ENCODE peak calls at places on chromosomes 5 and 9, in nine cellular contexts. I is psoas muscle; L is stomach; Q is CD8-positive, alpha-beta memory T cell; N is uterus; G is NT2/D1; W is fibroblast of lung; C is heart left ventricle; B is astrocyte. H is an unnamed sample. For H3K4me1 and H3K36me3, the result is how much of the 10 kb centered on the place peaks cover.

GRCh38 chr9:75148551-75148950 is 60.2 kb downstream of the OSTF1 start:
- DNase-seq in Q (no peak), C (no peak), N (no peak), B (peak), W (peak), L (no peak), I (no peak), G (no peak), H (peak)

GRCh38 chr5:157481255-157481654 is 21.2 kb downstream of the NIPAL4 start:
- DNase-seq in W (no peak), G (no peak), C (no peak), I (no peak), L (no peak), B (no peak), Q (no peak), N (no peak), H (no peak)

GRCh38 chr9:27247756-27248155 is 49.2 kb downstream of the EQTN start:
- DNase-seq in C (no peak), Q (no peak), W (peak), L (peak), G (peak), I (no peak), N (no peak), B (peak), H (no peak)

GRCh38 chr5:157143127-157143959 is 678 bp upstream of the MED7 start:
- DNase-seq in Q (peak), N (peak), B (no peak), L (peak), I (peak), W (peak), G (no peak), C (peak), H (no peak)

GRCh38 chr5:69364850-69365249 is 4.5 kb downstream of the AK6 start:
- DNase-seq in I (no peak), Q (no peak), N (no peak), W (no peak), L (no peak), C (no peak), G (no peak), B (peak), H (no peak)

GRCh38 chr9:27117489-27118135 is 8.6 kb downstream of the TEK start:
- DNase-seq in N (peak), G (no peak), C (peak), L (peak), Q (no peak), I (peak), W (peak), B (peak), H (no peak)

GRCh38 chr5:151222769-151223446 is 984 bp downstream of the CCDC69 start:
- DNase-seq in I (peak), Q (peak), L (no peak), N (peak), C (peak), G (no peak), B (no peak), W (no peak), H (peak)

GRCh38 chr9:114156311-114156657 is 947 bp downstream of the COL27A1 start:
- DNase-seq in B (no peak), L (peak), N (no peak), G (no peak), C (no peak), Q (no peak), W (no peak), I (no peak), H (peak)

GRCh38 chr9:806285-807156 is 35.0 kb upstream of the DMRT1 start:
- DNase-seq in C (no peak), N (no peak), G (peak), W (peak), B (no peak), L (no peak), I (no peak), Q (no peak), H (peak)

GRCh38 chr9:133945314-133945975 is 46.7 kb downstream of the VAV2 start:
- DNase-seq in Q (no peak), W (no peak), G (no peak), I (peak), C (no peak), B (no peak), L (no peak), N (no peak), H (no peak)

GRCh38 chr5:78670870-78671269 is 22.3 kb upstream of the LHFPL2 start:
- DNase-seq in C (no peak), B (no peak), W (no peak), I (no peak), L (no peak), N (no peak), G (no peak), Q (no peak), H (no peak)

GRCh38 chr5:160030631-160031377 is 21.9 kb downstream of the TTC1 start:
- DNase-seq in Q (no peak), G (no peak), L (no peak), C (no peak), W (peak), I (no peak), N (no peak), B (peak), H (no peak)

GRCh38 chr5:1092122-1092521 is 19.7 kb downstream of the SLC12A7 start:
- DNase-seq in I (no peak), L (no peak), B (no peak), Q (no peak), C (no peak), N (no peak), G (no peak), W (no peak), H (no peak)

GRCh38 chr5:68012429-68012828 is 203.1 kb upstream of the PIK3R1 start:
- DNase-seq in L (no peak), W (peak), I (no peak), N (no peak), C (no peak), B (peak), Q (no peak), G (no peak), H (no peak)

GRCh38 chr5:31194458-31194808 is 947 bp downstream of the CDH6 start:
- DNase-seq in L (no peak), W (peak), G (no peak), Q (no peak), N (no peak), I (no peak), B (no peak), C (no peak), H (no peak)

GRCh38 chr5:52491071-52491828 is 296.5 kb upstream of the ITGA1 start:
- DNase-seq in G (no peak), L (no peak), N (no peak), B (no peak), W (no peak), Q (no peak), I (no peak), C (no peak), H (no peak)

GRCh38 chr9:121883281-121884056 is 209.6 kb downstream of the TTLL11 start:
- DNase-seq in C (no peak), Q (no peak), B (no peak), N (no peak), W (peak), G (no peak), L (no peak), I (no peak), H (no peak)

GRCh38 chr9:3526166-3526902 is 533 bp upstream of the RFX3 start:
- DNase-seq in N (peak), B (peak), L (peak), W (peak), Q (peak), C (peak), G (peak), I (peak), H (peak)

GRCh38 chr9:115923903-115924668 is 229.5 kb upstream of the PAPPA start:
- DNase-seq in L (no peak), G (no peak), I (no peak), N (no peak), Q (no peak), C (peak), B (peak), W (peak), H (no peak)

GRCh38 chr5:1564824-1565736 is 41.3 kb upstream of the LPCAT1 start:
- DNase-seq in C (no peak), G (no peak), W (no peak), B (no peak), L (peak), I (no peak), Q (no peak), N (no peak), H (no peak)

GRCh38 chr9:78973906-78974305 is 597.9 kb upstream of the TLE4 start:
- DNase-seq in I (no peak), B (peak), C (no peak), Q (no peak), L (no peak), N (no peak), G (no peak), W (peak), H (no peak)

GRCh38 chr5:145718956-145719355 is 116.2 kb downstream of the PRELID2 start:
- DNase-seq in G (no peak), Q (no peak), L (no peak), N (no peak), B (peak), I (no peak), W (peak), C (no peak), H (no peak)

GRCh38 chr9:131899248-131899882 is 159.5 kb upstream of the RAPGEF1 start:
- DNase-seq in L (no peak), G (no peak), W (no peak), Q (no peak), I (no peak), N (no peak), C (no peak), B (no peak), H (no peak)

GRCh38 chr5:10577371-10578291 is 13.8 kb downstream of the ANKRD33B start:
- DNase-seq in C (peak), L (no peak), N (no peak), G (no peak), W (peak), B (no peak), I (peak), Q (no peak), H (no peak)

GRCh38 chr9:132099741-132100407 is 20.2 kb upstream of the MED27 start:
- DNase-seq in L (no peak), B (no peak), C (no peak), G (no peak), Q (no peak), N (no peak), I (no peak), W (peak), H (no peak)

GRCh38 chr9:34387239-34387638 is 10.5 kb upstream of the MYORG start:
- DNase-seq in B (no peak), L (no peak), W (no peak), N (no peak), C (no peak), I (no peak), Q (no peak), G (no peak), H (no peak)

GRCh38 chr5:116536279-116537161 is 38.1 kb downstream of the SEMA6A start:
- DNase-seq in I (no peak), C (no peak), B (no peak), N (no peak), Q (no peak), G (no peak), L (no peak), W (no peak), H (no peak)

GRCh38 chr9:106932178-106932577 is 69.2 kb downstream of the ZNF462 start:
- DNase-seq in L (no peak), N (no peak), G (no peak), I (no peak), W (no peak), Q (no peak), C (no peak), B (no peak), H (no peak)

GRCh38 chr5:10579537-10580521 is 16.0 kb downstream of the ANKRD33B start:
- DNase-seq in N (no peak), W (no peak), G (no peak), C (no peak), B (no peak), L (no peak), Q (no peak), I (no peak), H (no peak)

GRCh38 chr9:27950382-27950781 is 377.1 kb upstream of the C9orf72 start:
- DNase-seq in C (no peak), N (no peak), I (no peak), G (no peak), Q (no peak), L (no peak), W (no peak), B (no peak), H (no peak)

GRCh38 chr9:78680196-78680595 is 383.3 kb downstream of the PSAT1 start:
- DNase-seq in G (no peak), L (no peak), C (no peak), N (no peak), B (no peak), W (no peak), Q (no peak), I (no peak), H (no peak)

GRCh38 chr9:121278535-121279169 is 10.7 kb downstream of the GSN start:
- DNase-seq in I (peak), W (peak), N (peak), L (peak), B (peak), C (peak), Q (no peak), G (no peak), H (peak)

GRCh38 chr9:109972026-109973005 is 192.3 kb downstream of the PALM2AKAP2 start:
- DNase-seq in Q (no peak), I (no peak), G (no peak), B (no peak), C (no peak), W (no peak), L (no peak), N (no peak), H (no peak)

GRCh38 chr9:129708799-129709198 is 43.4 kb downstream of the PRRX2 start:
- DNase-seq in W (no peak), G (no peak), N (no peak), B (no peak), Q (no peak), L (no peak), I (no peak), C (no peak), H (no peak)

GRCh38 chr9:114097613-114098020 is 1.5 kb downstream of the KIF12 start:
- DNase-seq in C (no peak), N (no peak), W (peak), Q (no peak), I (no peak), G (no peak), B (peak), L (peak), H (no peak)

GRCh38 chr5:16600397-16600796 is 16.4 kb downstream of the RETREG1 start:
- DNase-seq in L (no peak), I (peak), N (peak), Q (no peak), C (peak), W (peak), B (no peak), G (no peak), H (no peak)

GRCh38 chr9:134293576-134294227 is 32.6 kb upstream of the RXRA start:
- DNase-seq in N (no peak), B (no peak), Q (no peak), C (no peak), L (no peak), I (peak), G (no peak), W (peak), H (peak)

GRCh38 chr9:98993570-98993945 is 49.9 kb downstream of the COL15A1 start:
- DNase-seq in W (no peak), G (no peak), C (peak), Q (no peak), B (no peak), L (no peak), I (no peak), N (no peak), H (no peak)

GRCh38 chr5:43192558-43193170 is 639 bp downstream of the NIM1K start:
- DNase-seq in B (peak), I (peak), G (no peak), Q (peak), N (no peak), L (no peak), W (peak), C (peak), H (no peak)

GRCh38 chr9:93092171-93092991 is 3.6 kb upstream of the CARD19 start:
- DNase-seq in L (no peak), B (no peak), G (no peak), I (no peak), Q (no peak), W (no peak), N (peak), C (peak), H (no peak)

DNA sequence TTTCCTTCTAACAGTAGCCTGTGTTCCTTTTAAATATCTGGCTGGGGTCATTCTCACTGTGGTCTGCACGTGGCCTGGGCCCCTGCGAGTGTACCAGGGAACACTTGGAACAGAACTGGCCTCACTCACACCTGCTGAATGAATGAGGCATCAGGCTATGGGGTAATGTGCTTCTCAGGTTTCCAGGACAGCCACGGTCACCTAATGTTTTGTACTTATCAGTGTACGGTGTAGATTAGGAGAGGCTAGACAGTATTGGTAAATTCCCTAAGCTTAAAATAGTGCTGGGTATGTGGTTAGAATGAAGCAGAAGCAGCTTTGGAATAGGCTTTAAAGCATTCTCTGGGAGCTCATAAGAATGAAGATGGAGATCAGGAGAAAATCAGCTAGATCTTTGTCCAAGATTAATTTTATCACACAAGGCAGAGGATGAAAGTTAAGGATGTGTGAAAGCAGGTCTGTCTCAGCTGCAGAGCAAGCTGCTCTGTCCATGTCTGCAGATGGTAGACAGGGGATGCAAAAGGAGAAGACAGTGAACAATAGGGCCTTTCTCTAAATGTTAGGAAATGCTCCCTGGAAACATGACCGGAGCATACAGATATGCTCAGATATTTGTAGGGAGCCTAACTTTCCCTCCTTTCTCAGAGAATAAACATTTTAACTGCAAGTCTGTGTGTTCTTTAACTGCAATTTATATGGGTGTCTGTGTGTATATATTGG is 267.5 kb downstream of the NR3C1 start:
- DNase-seq in I (peak), Q (no peak), W (peak), N (no peak), L (peak), B (peak), C (no peak), G (no peak), H (no peak)
- H3K4me1 ChIP-seq in I (half or more), Q (under half), W (under half), N (under half), L (under half), B (under half), C (half or more), G (under half), H (under half)

GRCh38 chr5:39376293-39376714 is 12.0 kb upstream of the C9 start:
- DNase-seq in N (peak), I (no peak), C (no peak), Q (no peak), G (peak), W (peak), B (peak), L (no peak), H (peak)
- H3K36me3 ChIP-seq in N (under half), I (half or more), C (half or more), Q (under half), G (under half), W (under half), B (half or more), L (under half), H (under half)

GRCh38 chr9:90124961-90125360 is 517.7 kb downstream of the DIRAS2 start:
- DNase-seq in Q (no peak), C (no peak), N (no peak), L (no peak), B (no peak), I (no peak), G (no peak), W (no peak), H (no peak)
- H3K4me3 ChIP-seq in Q (no peak), C (no peak), N (no peak), L (no peak), B (no peak), I (no peak), G (no peak), W (no peak), H (no peak)

DNA sequence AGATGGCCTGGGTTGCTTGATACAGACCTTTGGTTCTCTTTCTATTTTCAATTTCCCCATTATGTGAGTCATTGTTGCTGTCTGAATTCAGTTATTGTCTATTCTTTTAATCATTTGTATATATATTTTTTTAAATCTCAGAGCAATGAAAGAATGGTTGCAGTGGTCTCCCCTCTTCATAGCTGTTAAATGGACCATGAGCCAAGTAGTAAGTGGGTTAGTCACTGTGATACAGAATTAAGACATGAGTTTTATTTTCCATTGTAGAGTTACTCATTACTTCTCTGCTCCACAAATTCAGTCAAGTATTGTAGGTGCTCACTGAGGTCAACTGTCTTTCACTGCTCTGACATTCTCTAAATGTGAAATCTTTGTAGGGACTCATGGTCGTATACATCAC is 174.6 kb upstream of the GRAMD2B start:
- DNase-seq in G (no peak), C (no peak), I (no peak), L (no peak), B (peak), W (peak), Q (no peak), N (no peak), H (no peak)
- H3K4me1 ChIP-seq in G (under half), C (under half), I (under half), L (under half), B (under half), W (under half), Q (under half), N (under half), H (under half)

DNA sequence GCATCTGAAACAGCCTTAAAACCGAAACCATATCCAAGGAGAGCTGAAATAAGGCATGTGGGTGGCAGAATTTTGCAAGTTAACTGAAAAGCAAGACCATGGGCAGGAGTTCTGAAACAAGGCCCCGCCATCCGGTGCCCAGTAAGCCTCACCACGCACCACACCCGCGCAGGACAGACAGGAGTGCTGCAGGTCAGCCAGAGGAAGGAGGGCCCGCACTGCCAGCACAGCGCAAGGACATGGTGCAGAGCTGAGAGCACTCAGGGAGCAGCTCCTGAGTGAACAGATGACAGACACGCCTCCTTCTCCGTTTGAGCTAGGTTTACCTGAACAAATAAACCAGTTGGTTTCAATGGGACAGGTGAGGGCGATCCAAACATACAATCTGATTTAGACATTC is 16.5 kb upstream of the ISCA1 start:
- DNase-seq in B (no peak), L (no peak), W (no peak), N (no peak), Q (no peak), G (no peak), I (no peak), C (no peak), H (no peak)
- H3K36me3 ChIP-seq in B (half or more), L (half or more), W (under half), N (under half), Q (under half), G (half or more), I (half or more), C (half or more), H (under half)

H was measured in naive thymus-derived CD4-positive, alpha-beta T cell.